ENCODE peak calls at places on chromosomes 12 and 14, in five cellular contexts. H, Z, L, K and A are unnamed samples.

GRCh38 chr12:3231399-3231876 is 154.3 kb downstream of the TSPAN9 start:
- DNase-seq in L (no peak), H (no peak), K (no peak), Z (no peak), A (no peak)

GRCh38 chr14:101561145-101561896 is at the start of gene DIO3:
- DNase-seq in H (no peak), L (no peak), Z (no peak), K (no peak), A (no peak)

GRCh38 chr14:34224221-34224620 is 237.8 kb downstream of the SPTSSA start:
- DNase-seq in L (no peak), H (no peak), K (no peak), Z (no peak), A (no peak)

GRCh38 chr14:96098309-96098998 is 59.3 kb downstream of the C14orf132 start:
- DNase-seq in L (peak), H (no peak), K (peak), Z (no peak), A (no peak)

GRCh38 chr12:63978519-63978918 is 134.0 kb downstream of the SRGAP1 start:
- DNase-seq in H (no peak), Z (no peak), L (peak), K (peak), A (no peak)

GRCh38 chr12:109273354-109273753 is 35.7 kb downstream of the FOXN4 start:
- DNase-seq in H (no peak), K (no peak), L (no peak), Z (no peak), A (no peak)

GRCh38 chr12:1474059-1474537 is 120.3 kb downstream of the FBXL14 start:
- DNase-seq in Z (no peak), K (peak), H (no peak), L (peak), A (no peak)

GRCh38 chr12:49364989-49365388 is 2.3 kb upstream of the SPATS2 start:
- DNase-seq in Z (no peak), L (peak), H (no peak), K (peak), A (no peak)

GRCh38 chr14:61925043-61925442 is 162.8 kb downstream of the SNAPC1 start:
- DNase-seq in H (no peak), L (no peak), Z (no peak), K (peak), A (no peak)

GRCh38 chr14:59849371-59850130 is 21.0 kb downstream of the RTN1 start:
- DNase-seq in K (no peak), Z (no peak), L (no peak), H (no peak), A (no peak)

GRCh38 chr12:10395390-10395998 is 5.7 kb upstream of the KLRK1 start:
- DNase-seq in H (no peak), Z (no peak), L (peak), K (peak), A (no peak)

GRCh38 chr14:77322209-77322902 is 1.5 kb downstream of the GSTZ1 start:
- DNase-seq in Z (no peak), L (no peak), H (no peak), K (no peak), A (no peak)

GRCh38 chr14:41668346-41668745 is 61.7 kb downstream of the LRFN5 start:
- DNase-seq in K (no peak), L (no peak), H (no peak), Z (no peak), A (no peak)

GRCh38 chr12:6345319-6346071 is 3.6 kb upstream of the TNFRSF1A start:
- DNase-seq in H (peak), K (peak), Z (no peak), L (peak), A (no peak)

GRCh38 chr14:74866708-74867389 is 9.1 kb downstream of the PROX2 start:
- DNase-seq in H (no peak), K (no peak), L (no peak), Z (no peak), A (no peak)

GRCh38 chr14:37122288-37122687 is 50.1 kb downstream of the SLC25A21 start:
- DNase-seq in K (peak), Z (no peak), L (peak), H (no peak), A (no peak)

GRCh38 chr12:89162704-89163261 is 189.5 kb downstream of the DUSP6 start:
- DNase-seq in L (peak), Z (no peak), K (peak), H (peak), A (peak)

GRCh38 chr12:112716099-112717093 is 75.2 kb upstream of the RPH3A start:
- DNase-seq in H (peak), Z (no peak), K (peak), L (peak), A (no peak)

GRCh38 chr14:105267820-105268548 is 19.7 kb downstream of the BTBD6 start:
- DNase-seq in K (peak), Z (no peak), L (no peak), H (no peak), A (no peak)
- TF ChIP-seq CTCF in K (no peak), Z (no peak), L (no peak), H (no peak), A (no peak)

GRCh38 chr14:71271166-71271945 is 364.1 kb downstream of the PCNX1 start:
- DNase-seq in L (no peak), H (no peak), K (no peak), Z (no peak), A (no peak)
- H3K27ac ChIP-seq in L (no peak), H (no peak), K (no peak), Z (no peak), A (no peak)

DNA sequence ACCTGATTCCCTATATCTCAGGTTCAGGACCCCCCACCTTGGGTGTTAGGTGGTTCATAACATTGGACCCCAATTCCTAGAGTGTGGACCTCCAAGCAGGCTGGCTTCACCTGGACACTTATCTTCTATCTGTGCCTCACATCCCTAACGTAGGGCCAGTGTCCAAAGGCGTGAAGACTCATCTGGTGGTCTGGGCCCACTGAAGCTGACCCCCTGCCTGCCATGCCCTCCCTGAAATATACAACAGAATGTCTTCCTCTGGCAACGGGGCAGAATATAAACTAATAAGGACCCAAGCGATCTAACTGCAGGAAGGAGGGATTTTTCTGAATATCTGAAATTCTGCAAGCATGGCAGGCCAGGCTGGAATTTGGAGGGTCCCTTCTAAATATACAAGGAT is 5.6 kb downstream of the HOXC13 start:
- DNase-seq in H (no peak), Z (no peak), K (no peak), L (no peak), A (no peak)
- TF ChIP-seq CTCF in H (no peak), Z (no peak), K (no peak), L (no peak), A (no peak)

GRCh38 chr14:50061664-50062437 is 54.5 kb downstream of the VCPKMT start:
- DNase-seq in L (peak), H (peak), Z (peak), K (peak), A (peak)
- H3K27ac ChIP-seq in L (peak), H (peak), Z (peak), K (peak), A (peak)

DNA sequence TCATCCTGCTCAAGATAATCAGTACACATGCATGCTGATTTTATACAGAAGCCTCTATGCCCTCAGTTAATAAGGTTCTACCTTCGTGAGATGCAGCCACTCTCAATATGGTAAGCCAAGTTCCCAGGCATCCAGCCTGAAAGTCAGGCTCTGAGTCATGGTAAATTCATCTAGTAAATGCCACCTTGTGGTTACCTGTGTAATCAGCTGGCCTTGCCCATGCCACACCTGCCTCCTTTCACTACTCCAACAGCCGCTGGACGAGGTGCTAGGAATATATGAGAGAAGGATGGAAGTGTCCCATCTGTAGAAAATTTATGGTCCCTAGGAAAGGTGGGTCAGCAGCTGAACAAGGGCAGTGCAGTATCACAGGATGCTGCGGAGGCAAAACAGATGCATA is 207.3 kb downstream of the SSPN start:
- DNase-seq in Z (no peak), H (no peak), L (peak), K (peak), A (no peak)
- TF ChIP-seq CTCF in Z (no peak), H (no peak), L (no peak), K (peak), A (peak)

GRCh38 chr14:93986972-93987371 is 10.1 kb upstream of the CCDC197 start:
- DNase-seq in H (no peak), L (no peak), K (no peak), Z (no peak), A (no peak)
- H3K27ac ChIP-seq in H (no peak), L (no peak), K (no peak), Z (no peak), A (no peak)